ENCODE peak calls at places on chromosomes 2 and 18, in eight cellular contexts. A is OCI-LY7, S is tibial artery, I is left lung, G is PC-3, F is endodermal cell, M is Panc1, B is foreskin fibroblast. P is an unnamed sample.

GRCh38 chr2:152407204-152407721 is 72.3 kb downstream of the FMNL2 start:
- DNase-seq in A (no peak), S (peak), I (peak), G (no peak), F (peak), M (no peak), B (peak), P (peak)

GRCh38 chr2:96110621-96111256 is 5.6 kb downstream of the ADRA2B start:
- DNase-seq in A (no peak), S (no peak), I (peak), G (no peak), F (no peak), M (no peak), B (no peak), P (no peak)

GRCh38 chr2:79638943-79639342 is 126.1 kb downstream of the CTNNA2 start:
- DNase-seq in A (no peak), S (no peak), I (no peak), G (no peak), F (no peak), M (no peak), B (no peak), P (no peak)

GRCh38 chr2:158644139-158644538 is 151.0 kb upstream of the DAPL1 start:
- DNase-seq in A (no peak), S (no peak), I (no peak), G (no peak), F (no peak), M (no peak), B (peak), P (no peak)

GRCh38 chr2:230793573-230794359 is 71.0 kb upstream of the ITM2C start:
- DNase-seq in A (no peak), S (peak), I (no peak), G (peak), F (no peak), M (peak), B (peak), P (peak)

GRCh38 chr18:56112013-56112749 is 524.2 kb upstream of the TCF4 start:
- DNase-seq in A (no peak), S (no peak), I (no peak), G (peak), F (no peak), M (no peak), B (peak), P (peak)

GRCh38 chr2:191250400-191250799 is 5.2 kb downstream of the MYO1B start:
- DNase-seq in A (no peak), S (no peak), I (no peak), G (peak), F (no peak), M (no peak), B (no peak), P (no peak)

GRCh38 chr2:25887624-25888242 is 9.4 kb upstream of the ASXL2 start:
- DNase-seq in A (no peak), S (no peak), I (no peak), G (no peak), F (no peak), M (no peak), B (no peak), P (no peak)

GRCh38 chr2:239263937-239264837 is 136.6 kb downstream of the HDAC4 start:
- DNase-seq in A (peak), S (no peak), I (no peak), G (no peak), F (no peak), M (no peak), B (no peak), P (peak)

GRCh38 chr2:150030440-150030839 is 442.9 kb upstream of the MMADHC start:
- DNase-seq in A (no peak), S (no peak), I (no peak), G (no peak), F (no peak), M (no peak), B (no peak), P (no peak)

DNA sequence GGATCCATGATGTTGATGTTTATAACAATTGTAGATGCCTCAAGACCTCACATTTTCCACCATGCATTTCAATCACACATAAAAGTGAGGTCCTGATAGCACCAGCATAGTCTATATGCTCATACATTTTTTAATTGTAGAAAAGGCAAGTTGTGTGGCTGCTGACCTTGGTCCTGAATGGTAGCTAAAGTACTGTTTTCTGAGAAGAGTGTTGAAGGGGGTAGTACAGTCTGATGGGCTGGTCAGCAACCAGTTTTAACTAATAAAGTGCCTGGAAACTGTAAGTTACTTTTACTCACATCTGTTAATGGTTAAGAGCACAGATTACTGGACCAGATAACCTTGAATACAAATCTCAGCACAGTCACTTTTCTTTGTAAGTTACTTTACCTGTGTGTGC is 15.9 kb downstream of the ZNF638 start:
- DNase-seq in A (peak), S (no peak), I (no peak), G (peak), F (peak), M (no peak), B (peak), P (peak)
- TF ChIP-seq CTCF in A (no peak), S (no peak), I (no peak), G (no peak), F (no peak), M (no peak), B (no peak), P (no peak)

GRCh38 chr2:55885129-55885943 is 38.2 kb downstream of the EFEMP1 start:
- DNase-seq in A (no peak), S (no peak), I (peak), G (peak), F (no peak), M (peak), B (peak), P (no peak)
- TF ChIP-seq CTCF in A (no peak), S (no peak), I (no peak), G (no peak), F (no peak), M (no peak), B (no peak), P (no peak)

GRCh38 chr18:64403784-64404498 is 255.1 kb upstream of the LINC00305 start:
- DNase-seq in A (no peak), S (no peak), I (no peak), G (no peak), F (no peak), M (no peak), B (no peak), P (no peak)

GRCh38 chr18:64405161-64405560 is 256.3 kb upstream of the LINC00305 start:
- DNase-seq in A (no peak), S (no peak), I (no peak), G (no peak), F (no peak), M (no peak), B (peak), P (no peak)

GRCh38 chr18:64407606-64408005 is 258.7 kb upstream of the LINC00305 start:
- DNase-seq in A (no peak), S (no peak), I (no peak), G (no peak), F (no peak), M (no peak), B (no peak), P (no peak)

GRCh38 chr18:64410685-64411084 is 261.8 kb upstream of the LINC00305 start:
- DNase-seq in A (no peak), S (no peak), I (no peak), G (no peak), F (no peak), M (no peak), B (no peak), P (no peak)

GRCh38 chr18:64409511-64409910 is 260.6 kb upstream of the LINC00305 start:
- DNase-seq in A (peak), S (no peak), I (no peak), G (peak), F (no peak), M (no peak), B (no peak), P (no peak)
- TF ChIP-seq CTCF in A (peak), S (no peak), I (peak), G (peak), F (peak), M (peak), B (no peak), P (peak)

DNA sequence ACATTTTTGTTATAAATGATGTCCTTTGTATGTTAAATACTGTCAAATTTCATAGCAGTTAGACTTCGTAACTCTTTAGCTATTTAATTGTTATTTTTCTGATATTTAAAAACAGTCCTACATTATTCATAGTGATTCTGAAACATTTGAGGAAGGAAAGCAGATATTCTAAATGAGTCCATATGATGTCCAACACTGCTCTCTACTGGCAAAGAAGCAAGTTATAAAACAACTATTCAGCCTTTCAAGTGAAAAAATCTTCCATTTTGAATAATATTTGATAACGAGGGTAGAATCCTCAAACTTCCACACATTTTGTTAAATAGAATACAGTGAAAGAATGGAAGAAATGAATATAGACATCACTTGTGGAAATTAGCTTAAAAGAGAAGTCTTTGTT is 220.8 kb downstream of the GULP1 start:
- DNase-seq in A (peak), S (no peak), I (no peak), G (peak), F (no peak), M (no peak), B (peak), P (no peak)
- TF ChIP-seq CTCF in A (peak), S (peak), I (peak), G (peak), F (peak), M (peak), B (peak), P (peak)

DNA sequence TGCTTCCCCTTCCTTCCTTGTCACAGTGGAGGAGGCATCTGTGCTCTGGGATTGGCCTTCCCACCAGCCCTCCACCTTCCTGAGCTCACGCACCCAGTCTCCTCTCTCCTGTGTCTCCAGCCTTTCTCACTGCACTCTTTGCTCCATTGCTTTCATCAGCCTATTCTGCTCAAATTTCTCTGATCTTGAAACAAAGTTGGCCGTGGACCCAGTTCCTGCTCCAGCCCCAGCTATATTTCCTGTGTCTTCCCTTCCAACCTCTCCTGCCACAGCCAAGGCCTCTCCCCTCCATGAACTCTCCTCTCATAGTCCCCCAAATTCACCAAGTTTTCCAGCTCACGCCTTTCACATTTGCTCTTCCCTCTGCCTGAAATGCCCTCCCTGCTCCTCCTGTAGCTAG is 226.6 kb upstream of the AGAP1 start:
- DNase-seq in A (no peak), S (no peak), I (no peak), G (no peak), F (no peak), M (no peak), B (no peak), P (no peak)
- TF ChIP-seq CTCF in A (no peak), S (no peak), I (no peak), G (no peak), F (no peak), M (no peak), B (no peak), P (no peak)

GRCh38 chr18:7224198-7224597 is 6.7 kb upstream of the LRRC30 start:
- DNase-seq in A (no peak), S (no peak), I (no peak), G (no peak), F (no peak), M (no peak), B (no peak), P (no peak)

DNA sequence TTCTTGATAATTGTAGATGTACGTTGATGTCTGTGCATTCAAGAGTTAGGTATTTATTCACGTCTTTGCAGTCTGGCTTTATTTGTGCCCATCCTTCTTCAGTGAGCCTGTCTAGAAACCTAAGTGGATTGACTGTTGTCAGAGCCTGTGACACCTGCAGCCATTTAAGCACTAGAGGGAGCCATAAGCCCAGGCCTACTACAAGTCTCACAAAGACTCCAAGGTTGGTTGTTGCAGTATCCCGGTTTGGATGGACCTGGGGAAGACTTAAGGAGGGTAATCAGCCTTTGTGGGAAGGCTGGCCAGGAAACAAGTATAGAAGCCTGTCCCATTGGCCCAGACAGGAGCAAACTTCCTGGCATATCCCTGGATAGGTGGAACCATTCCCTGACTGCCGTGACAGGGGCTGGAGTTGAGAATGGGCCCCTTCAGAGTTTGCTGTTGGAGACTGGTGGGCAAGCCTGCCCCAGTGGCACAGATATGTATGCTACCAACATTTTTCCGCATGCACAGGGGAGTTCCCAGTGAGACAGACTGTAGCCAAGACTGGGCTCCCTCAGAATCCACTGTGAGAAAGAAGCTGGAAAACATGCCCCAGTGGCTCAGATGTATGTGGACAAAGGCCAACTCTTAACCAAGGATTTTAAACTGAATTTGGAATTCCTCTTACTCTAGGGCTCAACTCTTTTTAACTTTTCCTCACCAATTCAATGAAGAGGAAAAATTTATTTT is 9.3 kb upstream of the LRRC30 start:
- DNase-seq in A (peak), S (no peak), I (no peak), G (peak), F (peak), M (peak), B (peak), P (peak)
- TF ChIP-seq CTCF in A (peak), S (peak), I (peak), G (peak), F (peak), M (peak), B (peak), P (no peak)